ENCODE peak calls at places on chromosome 9, in seven cellular contexts. E is sigmoid colon, R is body of pancreas, G is spleen, Y is adrenal gland, H is lower leg skin, X is heart left ventricle. F is an unnamed sample.

GRCh38 chr9:135282001-135282731 is 194.7 kb downstream of the OLFM1 start:
- DNase-seq in R (peak; percentile 94), Y (peak; percentile 64), H (peak; percentile 93), X (peak; percentile 80), G (no peak), E (peak; percentile 76), F (peak; percentile 25)

GRCh38 chr9:117250610-117251215 is 164.1 kb downstream of the ASTN2 start:
- DNase-seq in Y (no peak), H (no peak), R (no peak), E (no peak), G (no peak), X (no peak), F (no peak)

GRCh38 chr9:127014210-127014609 is 99.6 kb downstream of the RALGPS1 start:
- DNase-seq in X (no peak), G (no peak), R (no peak), E (no peak), Y (no peak), H (no peak), F (no peak)

GRCh38 chr9:111805841-111806241 is 11.1 kb upstream of the SHOC1 start:
- DNase-seq in X (no peak), H (no peak), Y (no peak), G (no peak), E (no peak), R (no peak), F (no peak)

GRCh38 chr9:89970701-89971100 is 365.9 kb downstream of the GADD45G start:
- DNase-seq in G (no peak), R (no peak), H (no peak), E (no peak), X (no peak), Y (no peak), F (no peak)

GRCh38 chr9:89923961-89924504 is 319.2 kb downstream of the GADD45G start:
- DNase-seq in Y (peak; percentile 93), E (no peak), X (no peak), G (no peak), H (peak; percentile 50), R (peak; percentile 18), F (no peak)

GRCh38 chr9:31736581-31737179 is 647.8 kb upstream of the ACO1 start:
- DNase-seq in Y (no peak), R (no peak), X (no peak), E (no peak), H (no peak), G (no peak), F (no peak)

GRCh38 chr9:92592946-92593860 is 57.4 kb upstream of the ECM2 start:
- DNase-seq in Y (no peak), H (no peak), E (no peak), X (no peak), G (no peak), R (no peak), F (no peak)

GRCh38 chr9:27675354-27675753 is 102.1 kb upstream of the C9orf72 start:
- DNase-seq in H (no peak), X (no peak), E (no peak), R (no peak), Y (no peak), G (no peak), F (no peak)

GRCh38 chr9:15735083-15735974 is 182.5 kb downstream of the CCDC171 start:
- DNase-seq in R (no peak), H (no peak), G (no peak), X (no peak), Y (peak; percentile 19), E (no peak), F (no peak)

GRCh38 chr9:136197372-136197875 is 7.5 kb downstream of the LHX3 start:
- DNase-seq in Y (no peak), E (no peak), X (no peak), R (no peak), H (no peak), G (no peak), F (no peak)

GRCh38 chr9:27022920-27023319 is 17.4 kb upstream of the LRRC19 start:
- DNase-seq in X (no peak), R (no peak), E (no peak), G (no peak), Y (no peak), H (no peak), F (no peak)

GRCh38 chr9:137217276-137218211 is 4.5 kb downstream of the RNF208 start:
- DNase-seq in X (peak; percentile 84), G (no peak), Y (peak; percentile 93), H (peak; percentile 94), E (no peak), R (peak; percentile 94), F (peak; percentile 47)
- TF ChIP-seq CTCF in X (no peak), G (no peak), Y (no peak), H (no peak), E (no peak), R (no peak), F (no peak)

GRCh38 chr9:97528529-97529230 is 27.2 kb downstream of the TMOD1 start:
- DNase-seq in R (no peak), E (no peak), X (no peak), H (peak; percentile 49), Y (no peak), G (no peak), F (peak; percentile 80)

GRCh38 chr9:97531750-97532383 is 30.4 kb downstream of the TMOD1 start:
- DNase-seq in H (peak; percentile 80), E (peak; percentile 77), Y (no peak), X (no peak), G (no peak), R (no peak), F (peak; percentile 63)

GRCh38 chr9:97527626-97528528 is 26.4 kb downstream of the TMOD1 start:
- DNase-seq in R (no peak), X (no peak), G (no peak), Y (no peak), E (no peak), H (peak; percentile 76), F (peak; percentile 89)

GRCh38 chr9:97526895-97527575 is 25.6 kb downstream of the TMOD1 start:
- DNase-seq in Y (no peak), H (peak; percentile 26), E (no peak), X (no peak), R (no peak), G (no peak), F (no peak)

GRCh38 chr9:97529363-97530076 is 28.1 kb downstream of the TMOD1 start:
- DNase-seq in G (no peak), H (peak; percentile 31), R (no peak), X (no peak), Y (no peak), E (peak; percentile 85), F (peak; percentile 78)
- TF ChIP-seq POLR2A in G (no peak), H (no peak), R (no peak), X (no peak), Y (no peak), E (no peak), F (peak; percentile 20)

DNA sequence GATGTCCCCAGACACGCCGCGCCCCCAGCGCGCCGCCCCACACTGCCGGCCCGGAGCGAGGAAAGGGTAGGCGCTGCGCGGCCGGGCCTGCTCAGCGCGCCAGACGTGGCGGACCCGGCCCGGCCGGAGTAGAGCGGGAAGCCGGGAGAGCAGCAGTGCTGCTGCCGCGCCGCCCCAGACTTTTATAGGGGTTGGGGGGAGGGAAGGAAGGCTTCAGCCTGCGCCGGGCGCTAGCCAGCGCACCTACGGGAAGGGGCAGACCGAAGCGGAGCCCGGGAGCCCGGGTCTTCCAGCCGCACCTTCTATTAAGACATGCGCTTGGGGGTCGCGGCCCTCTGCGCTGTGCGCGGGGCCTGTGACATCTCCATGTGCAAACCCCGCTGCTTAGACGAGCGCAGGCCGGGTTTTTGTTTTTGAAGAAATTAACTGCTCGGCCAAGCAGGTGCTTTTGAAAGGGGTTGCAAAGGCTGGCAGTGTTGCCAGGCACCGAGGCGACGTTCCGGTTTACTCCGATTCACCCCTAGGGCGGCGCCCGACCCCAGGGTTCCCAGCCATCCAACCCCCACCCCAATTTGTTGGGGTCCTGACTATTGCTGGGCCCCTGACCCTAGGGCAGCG is 361 bp upstream of the PAX5 start:
- DNase-seq in E (no peak), R (peak; percentile 43), G (peak; percentile 91), X (no peak), Y (no peak), H (peak; percentile 82), F (no peak)
- H3K4me3 ChIP-seq in E (no peak overlapping the region), R (no peak overlapping the region), G (peak overlapping the region; percentile 73), X (peak overlapping the region; percentile 47), Y (no peak overlapping the region), H (no peak overlapping the region), F (peak overlapping the region; percentile 34)

GRCh38 chr9:14346826-14347407 is 33.0 kb upstream of the NFIB start:
- DNase-seq in E (no peak), X (no peak), R (no peak), Y (no peak), G (no peak), H (peak; percentile 85), F (no peak)

GRCh38 chr9:14349141-14349817 is 35.3 kb upstream of the NFIB start:
- DNase-seq in H (no peak), R (no peak), Y (no peak), X (no peak), G (no peak), E (no peak), F (no peak)

GRCh38 chr9:14346301-14346721 is 32.4 kb upstream of the NFIB start:
- DNase-seq in E (no peak), H (peak; percentile 91), G (no peak), X (no peak), Y (no peak), R (peak; percentile 57), F (no peak)

GRCh38 chr9:14348241-14349140 is 34.5 kb upstream of the NFIB start:
- DNase-seq in Y (no peak), R (peak; percentile 39), E (no peak), H (no peak), X (no peak), G (no peak), F (no peak)

GRCh38 chr9:14347408-14348224 is 33.7 kb upstream of the NFIB start:
- DNase-seq in H (peak; percentile 85), Y (no peak), X (peak; percentile 76), E (peak; percentile 77), R (peak; percentile 63), G (no peak), F (peak; percentile 64)
- TF ChIP-seq CTCF in H (no peak), Y (no peak), X (peak; percentile 21), E (no peak), R (no peak), G (no peak), F (no peak)

GRCh38 chr9:79447308-79447605 is 124.5 kb upstream of the TLE4 start:
- DNase-seq in H (no peak), R (no peak), E (no peak), Y (no peak), G (no peak), X (no peak), F (no peak)

GRCh38 chr9:79447760-79448159 is 124.0 kb upstream of the TLE4 start:
- DNase-seq in G (no peak), E (no peak), X (no peak), R (no peak), H (no peak), Y (no peak), F (no peak)

GRCh38 chr9:79452265-79452664 is 119.5 kb upstream of the TLE4 start:
- DNase-seq in G (no peak), X (no peak), H (no peak), Y (no peak), E (no peak), R (no peak), F (no peak)

GRCh38 chr9:79446540-79447307 is 125.0 kb upstream of the TLE4 start:
- DNase-seq in R (no peak), E (no peak), Y (no peak), H (no peak), G (no peak), X (no peak), F (no peak)
- TF ChIP-seq POLR2A in R (no peak), E (no peak), Y (no peak), H (no peak), G (no peak), X (no peak), F (no peak)

GRCh38 chr9:106218427-106218826 is 524.1 kb downstream of the TMEM38B start:
- DNase-seq in G (no peak), E (no peak), H (no peak), Y (no peak), X (no peak), R (no peak), F (no peak)
- H3K4me3 ChIP-seq in G (no peak overlapping the region), E (no peak overlapping the region), H (no peak overlapping the region), Y (no peak overlapping the region), X (no peak overlapping the region), R (no peak overlapping the region), F (no peak overlapping the region)

F was measured in gastrocnemius medialis.